ENCODE peak calls at places on chromosomes 6 and 20, in six cellular contexts. C is CD8-positive, alpha-beta T cell; Z is neural progenitor cell; O is epithelial cell of esophagus; K is heart left ventricle; Q is choroid plexus epithelial cell. B is an unnamed sample.

GRCh38 chr6:20885076-20885475 is 350.8 kb downstream of the CDKAL1 start:
- DNase-seq in C (no peak), Z (no peak), O (no peak), K (no peak), Q (no peak), B (no peak)

GRCh38 chr6:5541025-5541424 is 279.7 kb downstream of the FARS2 start:
- DNase-seq in C (no peak), Z (no peak), O (no peak), K (no peak), Q (no peak), B (no peak)

GRCh38 chr6:139473239-139473701 is 98.8 kb upstream of the CITED2 start:
- DNase-seq in C (no peak), Z (peak; percentile 57), O (peak; percentile 33), K (no peak), Q (peak; percentile 86), B (peak; percentile 34)

GRCh38 chr6:306641-307061 is 14.4 kb downstream of the DUSP22 start:
- DNase-seq in C (no peak), Z (no peak), O (no peak), K (no peak), Q (no peak), B (no peak)

GRCh38 chr20:7691647-7692046 is 248.6 kb downstream of the HAO1 start:
- DNase-seq in C (no peak), Z (no peak), O (peak; percentile 14), K (no peak), Q (no peak), B (no peak)

GRCh38 chr6:45052325-45052724 is 275.8 kb upstream of the RUNX2 start:
- DNase-seq in C (no peak), Z (no peak), O (peak; percentile 46), K (no peak), Q (no peak), B (no peak)

GRCh38 chr20:11454966-11455799 is 462.5 kb upstream of the BTBD3 start:
- DNase-seq in C (no peak), Z (no peak), O (peak; percentile 85), K (no peak), Q (peak; percentile 82), B (peak; percentile 63)

GRCh38 chr6:46035242-46035641 is 19.6 kb upstream of the CLIC5 start:
- DNase-seq in C (no peak), Z (no peak), O (no peak), K (no peak), Q (no peak), B (no peak)

GRCh38 chr6:33578588-33579011 is 1.5 kb downstream of the BAK1 start:
- DNase-seq in C (no peak), Z (no peak), O (no peak), K (no peak), Q (no peak), B (no peak)

GRCh38 chr20:50534567-50534966 is 24.4 kb downstream of the PTPN1 start:
- DNase-seq in C (no peak), Z (no peak), O (no peak), K (no peak), Q (peak; percentile 88), B (peak; percentile 91)

GRCh38 chr6:49499121-49499520 is 602 bp upstream of the GLYATL3 start:
- DNase-seq in C (no peak), Z (no peak), O (no peak), K (no peak), Q (no peak), B (no peak)

GRCh38 chr20:48635791-48636267 is 192.0 kb downstream of the PREX1 start:
- DNase-seq in C (peak; percentile 57), Z (peak; percentile 83), O (peak; percentile 20), K (peak; percentile 44), Q (peak; percentile 68), B (peak; percentile 69)

GRCh38 chr20:5535211-5535756 is 214.9 kb upstream of the SHLD1 start:
- DNase-seq in C (no peak), Z (no peak), O (peak; percentile 94), K (no peak), Q (peak; percentile 99), B (peak; percentile 96)

GRCh38 chr6:20605581-20605980 is 71.3 kb downstream of the CDKAL1 start:
- DNase-seq in C (no peak), Z (no peak), O (peak; percentile 53), K (no peak), Q (no peak), B (peak; percentile 50)

GRCh38 chr6:35543459-35544193 is 30.9 kb upstream of the TULP1 start:
- DNase-seq in C (no peak), Z (no peak), O (peak; percentile 20), K (no peak), Q (peak; percentile 28), B (no peak)

DNA sequence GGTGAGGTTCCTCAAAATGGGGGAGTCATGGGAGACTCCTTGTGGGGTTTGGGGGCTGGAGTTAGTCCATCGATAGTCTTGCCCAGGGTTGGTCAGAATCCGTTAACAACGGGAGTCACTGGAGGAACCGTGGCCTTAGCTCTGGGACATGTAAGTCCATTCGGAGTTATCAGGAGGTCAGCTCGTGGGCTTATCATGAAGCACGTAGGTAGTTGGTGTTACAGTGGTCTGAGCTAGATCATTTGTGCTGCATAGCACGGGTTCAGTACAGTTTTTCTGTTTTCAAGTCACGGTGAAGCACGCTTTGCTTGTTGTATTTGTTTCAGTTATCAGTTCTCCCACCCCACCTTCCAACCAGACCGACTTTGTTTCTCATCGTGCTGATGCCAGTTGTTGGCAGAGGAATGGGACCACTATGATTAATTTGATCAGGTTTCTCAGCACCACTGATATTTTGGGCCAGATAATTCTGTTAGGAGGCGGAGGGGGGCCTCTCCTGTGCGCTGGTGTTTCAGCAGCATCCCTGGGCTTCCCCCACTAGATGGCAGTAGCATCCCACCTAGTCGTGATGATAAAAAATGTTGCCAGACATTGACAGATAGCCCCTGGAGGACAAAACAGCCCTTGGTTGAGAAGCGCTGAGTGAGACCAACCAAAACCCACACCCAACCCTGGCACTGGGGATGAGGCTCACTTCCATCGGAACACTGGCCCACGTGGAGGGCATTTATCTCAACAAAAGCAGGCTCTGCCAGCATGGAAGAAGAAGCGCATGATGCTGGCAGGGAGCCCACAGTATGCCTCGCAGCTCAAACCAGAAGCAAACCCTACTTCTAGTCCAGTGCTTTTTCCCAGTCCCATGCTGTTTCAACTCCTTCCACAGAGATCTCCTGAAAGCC is 2.2 kb upstream of the APMAP start:
- DNase-seq in C (peak; percentile 79), Z (peak; percentile 84), O (peak; percentile 70), K (peak; percentile 84), Q (peak; percentile 82), B (peak; percentile 84)
- H3K4me3 ChIP-seq in C (no peak overlapping the region), Z (no peak overlapping the region), O (no peak overlapping the region), K (peak overlapping the region; percentile 25), Q (no peak overlapping the region), B (no peak overlapping the region)

DNA sequence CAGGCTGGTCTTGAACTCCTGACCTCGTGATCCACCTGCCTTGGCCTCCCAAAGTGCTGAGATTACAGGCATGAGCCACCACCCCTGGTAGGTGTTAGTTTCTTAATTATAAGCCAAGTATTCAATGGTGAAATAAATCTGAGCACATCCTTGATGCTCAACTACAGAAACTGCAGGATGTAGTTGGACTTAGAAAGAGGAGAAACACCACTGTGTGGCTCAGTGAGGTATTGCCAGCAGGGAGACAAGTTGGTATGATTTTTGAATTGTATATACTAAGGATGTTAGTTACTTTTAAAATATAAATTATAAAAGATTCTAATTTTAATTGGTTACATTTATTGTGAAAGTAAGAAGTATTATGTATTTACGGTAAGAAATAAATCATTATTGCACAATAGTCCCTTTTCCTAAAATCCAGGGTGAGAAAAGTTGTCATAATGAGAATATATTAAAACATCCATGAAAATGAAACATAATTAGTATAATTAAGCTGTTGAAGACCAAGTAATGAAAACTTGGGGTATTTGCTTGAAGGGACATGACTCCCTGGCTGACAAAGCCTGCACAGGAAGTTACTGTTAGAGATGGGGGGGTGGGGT is 17.6 kb downstream of the SLC18B1 start:
- DNase-seq in C (no peak), Z (peak; percentile 5), O (peak; percentile 46), K (no peak), Q (peak; percentile 79), B (peak; percentile 56)
- TF ChIP-seq CTCF in C (peak; percentile 23), Z (peak; percentile 36), O (peak; percentile 69), K (peak; percentile 4), Q (peak; percentile 75), B (peak; percentile 45)

GRCh38 chr20:63967330-63968135 is 2.2 kb downstream of the ZNF512B start:
- DNase-seq in C (no peak), Z (no peak), O (no peak), K (peak; percentile 16), Q (no peak), B (no peak)
- H3K4me3 ChIP-seq in C (no peak overlapping the region), Z (no peak overlapping the region), O (no peak overlapping the region), K (no peak overlapping the region), Q (no peak overlapping the region), B (no peak overlapping the region)

GRCh38 chr6:134065706-134066105 is 13.3 kb upstream of the SLC2A12 start:
- DNase-seq in C (no peak), Z (peak; percentile 52), O (peak; percentile 51), K (no peak), Q (peak; percentile 47), B (peak; percentile 27)
- TF ChIP-seq CTCF in C (peak; percentile 43), Z (peak; percentile 61), O (peak; percentile 48), K (no peak), Q (peak; percentile 47), B (peak; percentile 55)

DNA sequence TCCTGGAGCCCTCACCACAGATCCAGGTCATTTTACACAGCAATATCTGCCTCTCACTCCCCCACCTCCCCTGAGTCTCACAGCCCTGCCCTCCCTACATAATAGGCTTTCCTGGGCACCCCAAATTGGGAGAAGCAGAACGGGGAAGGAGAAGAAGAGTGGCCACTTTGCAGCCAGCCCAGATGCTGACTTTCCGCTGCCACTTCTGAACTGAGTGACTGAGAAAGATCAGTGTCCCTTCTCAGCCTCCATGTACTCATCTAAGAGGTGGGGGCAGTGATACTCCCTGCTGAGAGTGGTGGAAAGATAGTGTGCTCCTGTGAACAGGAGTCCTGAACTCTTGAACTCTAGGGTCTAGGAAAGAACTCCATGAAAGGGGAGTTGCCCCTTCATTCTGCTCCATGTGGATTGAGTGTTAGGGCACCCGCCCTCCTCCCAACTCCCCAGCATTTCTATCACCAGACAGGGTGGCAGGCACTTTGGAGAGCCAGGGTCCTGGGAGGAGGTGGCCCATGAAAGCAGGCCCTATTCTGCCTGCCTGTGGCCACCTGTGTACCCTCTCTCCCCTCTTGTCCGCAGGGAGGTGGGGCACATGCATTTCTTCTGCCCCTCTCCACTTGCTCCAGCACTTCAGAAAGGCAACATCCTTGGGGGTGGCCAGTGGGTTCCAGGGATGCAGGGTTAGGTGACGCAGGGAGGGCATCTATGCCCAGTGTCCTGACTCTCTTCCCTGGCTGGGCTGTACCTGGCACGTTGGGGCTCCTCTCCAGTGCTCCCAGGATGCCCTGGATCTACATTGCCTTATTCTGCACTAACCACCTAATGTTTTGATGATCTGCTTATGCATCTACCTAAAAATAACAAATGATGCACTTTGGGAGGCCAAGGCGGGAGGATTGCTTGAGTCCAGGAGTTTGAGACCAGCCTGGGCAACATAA is 38.3 kb upstream of the MRPS18A start:
- DNase-seq in C (no peak), Z (no peak), O (no peak), K (no peak), Q (no peak), B (no peak)
- H3K4me3 ChIP-seq in C (no peak overlapping the region), Z (no peak overlapping the region), O (no peak overlapping the region), K (no peak overlapping the region), Q (no peak overlapping the region), B (no peak overlapping the region)

GRCh38 chr6:122775975-122776374 is 3.5 kb upstream of the FABP7 start:
- DNase-seq in C (no peak), Z (no peak), O (no peak), K (no peak), Q (no peak), B (no peak)

GRCh38 chr6:122778334-122778733 is 1.2 kb upstream of the FABP7 start:
- DNase-seq in C (no peak), Z (no peak), O (no peak), K (no peak), Q (no peak), B (no peak)

GRCh38 chr6:122770835-122771601 is 8.5 kb upstream of the FABP7 start:
- DNase-seq in C (no peak), Z (peak; percentile 34), O (peak; percentile 80), K (no peak), Q (no peak), B (no peak)

GRCh38 chr6:122772724-122773123 is 6.8 kb upstream of the FABP7 start:
- DNase-seq in C (no peak), Z (no peak), O (peak; percentile 92), K (no peak), Q (no peak), B (no peak)
- TF ChIP-seq CTCF in C (no peak), Z (no peak), O (peak; percentile 27), K (no peak), Q (no peak), B (no peak)

B was measured in cardiac fibroblast.